ENCODE peak calls at places on chromosomes 16 and 17, in ten cellular contexts. One of them, this sample, is unnamed.

GRCh38 chr17:50180593-50180992 is 14.8 kb downstream of the SGCA start:
- DNase-seq in AG04449: no peak
- DNase-seq in naive thymus-derived CD4-positive, alpha-beta T cell: no peak
- DNase-seq in NT2/D1: no peak
- DNase-seq in lower leg skin: no peak
- DNase-seq in colonic mucosa: no peak
- DNase-seq in A549: no peak
- DNase-seq in right lobe of liver: no peak
- DNase-seq in tibial nerve: no peak
- DNase-seq in CD8-positive, alpha-beta memory T cell: no peak
- DNase-seq in this sample: no peak

GRCh38 chr16:72847187-72848044 is 200.5 kb downstream of the ZFHX3 start:
- DNase-seq in naive thymus-derived CD4-positive, alpha-beta T cell: no peak
- DNase-seq in lower leg skin: peak; percentile 80
- DNase-seq in tibial nerve: no peak
- DNase-seq in NT2/D1: no peak
- DNase-seq in AG04449: no peak
- DNase-seq in colonic mucosa: no peak
- DNase-seq in right lobe of liver: no peak
- DNase-seq in A549: peak; percentile 76
- DNase-seq in CD8-positive, alpha-beta memory T cell: no peak
- DNase-seq in this sample: no peak

GRCh38 chr17:17060930-17061329 is 18.7 kb downstream of the MPRIP start:
- DNase-seq in naive thymus-derived CD4-positive, alpha-beta T cell: no peak
- DNase-seq in A549: no peak
- DNase-seq in NT2/D1: no peak
- DNase-seq in CD8-positive, alpha-beta memory T cell: no peak
- DNase-seq in tibial nerve: no peak
- DNase-seq in AG04449: no peak
- DNase-seq in lower leg skin: peak; percentile 64
- DNase-seq in colonic mucosa: no peak
- DNase-seq in right lobe of liver: peak; percentile 57
- DNase-seq in this sample: no peak

GRCh38 chr17:44084131-44084538 is 13.6 kb downstream of the G6PC3 start:
- DNase-seq in right lobe of liver: no peak
- DNase-seq in colonic mucosa: peak; percentile 41
- DNase-seq in lower leg skin: no peak
- DNase-seq in NT2/D1: no peak
- DNase-seq in A549: no peak
- DNase-seq in naive thymus-derived CD4-positive, alpha-beta T cell: no peak
- DNase-seq in CD8-positive, alpha-beta memory T cell: no peak
- DNase-seq in AG04449: no peak
- DNase-seq in tibial nerve: no peak
- DNase-seq in this sample: no peak

GRCh38 chr17:43671075-43671692 is 9.5 kb upstream of the MEOX1 start:
- DNase-seq in NT2/D1: no peak
- DNase-seq in colonic mucosa: no peak
- DNase-seq in lower leg skin: no peak
- DNase-seq in naive thymus-derived CD4-positive, alpha-beta T cell: no peak
- DNase-seq in AG04449: no peak
- DNase-seq in tibial nerve: no peak
- DNase-seq in A549: no peak
- DNase-seq in right lobe of liver: no peak
- DNase-seq in CD8-positive, alpha-beta memory T cell: no peak
- DNase-seq in this sample: peak; percentile 67

GRCh38 chr17:9360610-9361571 is 214.7 kb downstream of the STX8 start:
- DNase-seq in right lobe of liver: peak; percentile 71
- DNase-seq in colonic mucosa: no peak
- DNase-seq in tibial nerve: no peak
- DNase-seq in A549: peak; percentile 83
- DNase-seq in AG04449: peak; percentile 61
- DNase-seq in naive thymus-derived CD4-positive, alpha-beta T cell: no peak
- DNase-seq in NT2/D1: no peak
- DNase-seq in lower leg skin: no peak
- DNase-seq in CD8-positive, alpha-beta memory T cell: no peak
- DNase-seq in this sample: no peak

GRCh38 chr16:4052801-4053662 is 63.2 kb downstream of the ADCY9 start:
- DNase-seq in NT2/D1: no peak
- DNase-seq in AG04449: no peak
- DNase-seq in right lobe of liver: peak; percentile 89
- DNase-seq in CD8-positive, alpha-beta memory T cell: no peak
- DNase-seq in colonic mucosa: peak; percentile 67
- DNase-seq in A549: no peak
- DNase-seq in tibial nerve: peak; percentile 41
- DNase-seq in lower leg skin: peak; percentile 93
- DNase-seq in naive thymus-derived CD4-positive, alpha-beta T cell: no peak
- DNase-seq in this sample: no peak

GRCh38 chr17:74737299-74738050 is 419 bp downstream of the RAB37 start:
- DNase-seq in CD8-positive, alpha-beta memory T cell: peak; percentile 53
- DNase-seq in tibial nerve: no peak
- DNase-seq in naive thymus-derived CD4-positive, alpha-beta T cell: no peak
- DNase-seq in right lobe of liver: no peak
- DNase-seq in A549: peak; percentile 72
- DNase-seq in lower leg skin: no peak
- DNase-seq in colonic mucosa: no peak
- DNase-seq in AG04449: no peak
- DNase-seq in NT2/D1: no peak
- DNase-seq in this sample: no peak

GRCh38 chr17:45241315-45242011 is 19.8 kb downstream of the FMNL1 start:
- DNase-seq in tibial nerve: no peak
- DNase-seq in A549: no peak
- DNase-seq in AG04449: no peak
- DNase-seq in NT2/D1: no peak
- DNase-seq in CD8-positive, alpha-beta memory T cell: no peak
- DNase-seq in lower leg skin: no peak
- DNase-seq in naive thymus-derived CD4-positive, alpha-beta T cell: no peak
- DNase-seq in colonic mucosa: peak; percentile 62
- DNase-seq in right lobe of liver: no peak
- DNase-seq in this sample: no peak

GRCh38 chr16:73216932-73217331 is 169.0 kb upstream of the ZFHX3 start:
- DNase-seq in right lobe of liver: no peak
- DNase-seq in colonic mucosa: no peak
- DNase-seq in tibial nerve: no peak
- DNase-seq in naive thymus-derived CD4-positive, alpha-beta T cell: no peak
- DNase-seq in NT2/D1: no peak
- DNase-seq in CD8-positive, alpha-beta memory T cell: no peak
- DNase-seq in lower leg skin: no peak
- DNase-seq in AG04449: no peak
- DNase-seq in A549: no peak
- DNase-seq in this sample: no peak

GRCh38 chr16:53480394-53480793 is 22.6 kb downstream of the AKTIP start:
- DNase-seq in lower leg skin: no peak
- DNase-seq in tibial nerve: no peak
- DNase-seq in NT2/D1: no peak
- DNase-seq in colonic mucosa: no peak
- DNase-seq in AG04449: no peak
- DNase-seq in right lobe of liver: peak; percentile 85
- DNase-seq in CD8-positive, alpha-beta memory T cell: no peak
- DNase-seq in naive thymus-derived CD4-positive, alpha-beta T cell: no peak
- DNase-seq in A549: no peak
- DNase-seq in this sample: no peak

GRCh38 chr17:5705081-5705875 is 121.0 kb upstream of the NLRP1 start:
- DNase-seq in naive thymus-derived CD4-positive, alpha-beta T cell: no peak
- DNase-seq in A549: no peak
- DNase-seq in CD8-positive, alpha-beta memory T cell: no peak
- DNase-seq in lower leg skin: peak; percentile 48
- DNase-seq in colonic mucosa: no peak
- DNase-seq in right lobe of liver: no peak
- DNase-seq in NT2/D1: peak; percentile 18
- DNase-seq in AG04449: no peak
- DNase-seq in tibial nerve: no peak
- DNase-seq in this sample: no peak

GRCh38 chr17:61492759-61493526 is 40.7 kb downstream of the TBX4 start:
- DNase-seq in right lobe of liver: no peak
- DNase-seq in naive thymus-derived CD4-positive, alpha-beta T cell: no peak
- DNase-seq in A549: no peak
- DNase-seq in tibial nerve: no peak
- DNase-seq in lower leg skin: no peak
- DNase-seq in AG04449: peak; percentile 64
- DNase-seq in CD8-positive, alpha-beta memory T cell: no peak
- DNase-seq in colonic mucosa: no peak
- DNase-seq in NT2/D1: no peak
- DNase-seq in this sample: no peak

DNA sequence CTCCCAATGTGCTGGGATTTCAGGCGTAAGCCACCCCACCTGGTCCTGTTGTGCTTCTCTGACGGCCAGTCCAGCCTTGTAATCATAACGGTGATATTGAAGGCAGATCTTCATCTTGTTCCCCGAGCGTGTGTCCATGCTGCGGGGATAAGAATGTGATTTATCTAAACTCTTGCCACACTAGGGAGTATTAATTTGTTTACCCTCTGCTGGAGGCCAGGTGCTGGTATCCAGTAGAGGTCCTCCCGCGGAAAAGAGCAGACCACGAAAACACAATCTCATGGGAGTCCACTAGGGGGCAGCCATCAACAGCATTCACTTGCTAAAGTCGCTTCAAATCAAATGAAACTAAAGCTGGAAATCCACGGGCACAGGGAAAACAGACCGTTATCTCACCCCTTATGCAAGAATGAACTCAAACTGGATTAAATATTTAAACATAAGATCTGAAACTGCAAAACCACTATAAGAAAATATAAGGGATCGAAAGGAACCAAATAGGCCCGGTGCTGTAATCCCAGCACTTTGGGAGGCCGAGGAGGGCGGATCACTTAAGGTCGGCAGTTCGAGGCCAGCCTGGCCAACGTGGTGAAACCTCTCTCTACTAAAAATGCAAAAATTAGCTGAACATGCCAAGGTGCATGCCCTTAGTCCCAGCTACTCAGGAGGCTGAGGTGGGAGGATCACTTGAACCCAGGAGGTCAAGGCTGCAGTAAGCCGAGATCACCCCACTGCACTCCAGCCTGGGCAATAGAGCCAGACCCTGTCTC is 22.3 kb upstream of the RBBP6 start:
- DNase-seq in AG04449: peak; percentile 31
- DNase-seq in tibial nerve: peak; percentile 69
- DNase-seq in A549: peak; percentile 91
- DNase-seq in right lobe of liver: peak; percentile 88
- DNase-seq in CD8-positive, alpha-beta memory T cell: peak; percentile 55
- DNase-seq in lower leg skin: peak; percentile 95
- DNase-seq in NT2/D1: peak; percentile 86
- DNase-seq in colonic mucosa: peak; percentile 85
- DNase-seq in naive thymus-derived CD4-positive, alpha-beta T cell: peak; percentile 46
- DNase-seq in this sample: peak; percentile 42
- H3K4me3 ChIP-seq in AG04449: no peak overlapping the region
- H3K4me3 ChIP-seq in tibial nerve: no peak overlapping the region
- H3K4me3 ChIP-seq in A549: peak overlapping the region; percentile 31
- H3K4me3 ChIP-seq in right lobe of liver: no peak overlapping the region
- H3K4me3 ChIP-seq in CD8-positive, alpha-beta memory T cell: no peak overlapping the region
- H3K4me3 ChIP-seq in lower leg skin: no peak overlapping the region
- H3K4me3 ChIP-seq in NT2/D1: no peak overlapping the region
- H3K4me3 ChIP-seq in colonic mucosa: peak overlapping the region; percentile 9
- H3K4me3 ChIP-seq in naive thymus-derived CD4-positive, alpha-beta T cell: no peak overlapping the region
- H3K4me3 ChIP-seq in this sample: no peak overlapping the region

DNA sequence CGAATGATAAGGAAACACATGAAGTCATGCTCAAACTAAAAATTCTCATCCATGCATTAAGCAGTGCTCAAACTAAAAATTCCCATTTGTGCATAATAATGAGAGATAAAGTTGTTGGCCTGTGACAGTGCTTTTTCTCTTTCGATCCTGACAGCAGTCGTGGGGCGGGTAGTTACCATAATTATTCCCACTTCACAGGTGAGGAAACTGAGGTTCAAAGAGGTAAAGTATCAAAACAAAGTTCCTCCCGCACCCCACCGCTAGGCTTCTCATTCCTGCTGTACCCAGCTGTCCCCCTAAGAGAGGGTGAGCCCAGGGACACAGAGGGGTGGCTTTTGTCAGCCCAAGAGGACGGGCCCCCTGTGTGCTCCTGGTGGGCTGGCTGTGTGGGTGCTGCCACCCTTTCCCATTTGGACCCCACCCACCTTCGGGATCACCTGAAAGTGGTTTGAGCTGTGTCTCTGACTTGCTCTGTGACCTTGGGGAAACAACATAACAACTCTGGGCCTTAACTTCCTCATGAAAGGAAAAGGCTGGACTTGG is 92.6 kb downstream of the CLEC16A start:
- DNase-seq in NT2/D1: no peak
- DNase-seq in CD8-positive, alpha-beta memory T cell: no peak
- DNase-seq in colonic mucosa: no peak
- DNase-seq in tibial nerve: no peak
- DNase-seq in naive thymus-derived CD4-positive, alpha-beta T cell: no peak
- DNase-seq in AG04449: no peak
- DNase-seq in A549: no peak
- DNase-seq in lower leg skin: peak; percentile 62
- DNase-seq in right lobe of liver: no peak
- DNase-seq in this sample: no peak
- H3K4me3 ChIP-seq in NT2/D1: no peak overlapping the region
- H3K4me3 ChIP-seq in CD8-positive, alpha-beta memory T cell: no peak overlapping the region
- H3K4me3 ChIP-seq in colonic mucosa: no peak overlapping the region
- H3K4me3 ChIP-seq in tibial nerve: no peak overlapping the region
- H3K4me3 ChIP-seq in naive thymus-derived CD4-positive, alpha-beta T cell: no peak overlapping the region
- H3K4me3 ChIP-seq in AG04449: no peak overlapping the region
- H3K4me3 ChIP-seq in A549: no peak overlapping the region
- H3K4me3 ChIP-seq in lower leg skin: no peak overlapping the region
- H3K4me3 ChIP-seq in right lobe of liver: no peak overlapping the region
- H3K4me3 ChIP-seq in this sample: no peak overlapping the region

GRCh38 chr16:86663691-86664517 is 85.6 kb downstream of the FOXL1 start:
- DNase-seq in naive thymus-derived CD4-positive, alpha-beta T cell: no peak
- DNase-seq in right lobe of liver: no peak
- DNase-seq in colonic mucosa: no peak
- DNase-seq in tibial nerve: no peak
- DNase-seq in CD8-positive, alpha-beta memory T cell: no peak
- DNase-seq in lower leg skin: peak; percentile 62
- DNase-seq in A549: peak; percentile 8
- DNase-seq in AG04449: no peak
- DNase-seq in NT2/D1: no peak
- DNase-seq in this sample: peak; percentile 84
- H3K4me3 ChIP-seq in naive thymus-derived CD4-positive, alpha-beta T cell: no peak overlapping the region
- H3K4me3 ChIP-seq in right lobe of liver: no peak overlapping the region
- H3K4me3 ChIP-seq in colonic mucosa: no peak overlapping the region
- H3K4me3 ChIP-seq in tibial nerve: no peak overlapping the region
- H3K4me3 ChIP-seq in CD8-positive, alpha-beta memory T cell: no peak overlapping the region
- H3K4me3 ChIP-seq in lower leg skin: no peak overlapping the region
- H3K4me3 ChIP-seq in A549: no peak overlapping the region
- H3K4me3 ChIP-seq in AG04449: peak overlapping the region; percentile 34
- H3K4me3 ChIP-seq in NT2/D1: no peak overlapping the region
- H3K4me3 ChIP-seq in this sample: no peak overlapping the region

GRCh38 chr16:979859-980594 is 1.5 kb upstream of the SOX8 start:
- DNase-seq in colonic mucosa: no peak
- DNase-seq in right lobe of liver: no peak
- DNase-seq in lower leg skin: no peak
- DNase-seq in naive thymus-derived CD4-positive, alpha-beta T cell: no peak
- DNase-seq in CD8-positive, alpha-beta memory T cell: no peak
- DNase-seq in AG04449: no peak
- DNase-seq in A549: no peak
- DNase-seq in tibial nerve: no peak
- DNase-seq in NT2/D1: no peak
- DNase-seq in this sample: no peak
- H3K4me3 ChIP-seq in colonic mucosa: peak overlapping the region; percentile 39
- H3K4me3 ChIP-seq in right lobe of liver: peak overlapping the region; percentile 25
- H3K4me3 ChIP-seq in lower leg skin: no peak overlapping the region
- H3K4me3 ChIP-seq in naive thymus-derived CD4-positive, alpha-beta T cell: peak overlapping the region; percentile 47
- H3K4me3 ChIP-seq in CD8-positive, alpha-beta memory T cell: no peak overlapping the region
- H3K4me3 ChIP-seq in AG04449: no peak overlapping the region
- H3K4me3 ChIP-seq in A549: peak overlapping the region; percentile 59
- H3K4me3 ChIP-seq in tibial nerve: peak overlapping the region; percentile 52
- H3K4me3 ChIP-seq in NT2/D1: peak overlapping the region; percentile 56
- H3K4me3 ChIP-seq in this sample: peak overlapping the region; percentile 54

GRCh38 chr16:29806641-29807425 is 504 bp downstream of the MAZ start:
- DNase-seq in right lobe of liver: peak; percentile 68
- DNase-seq in lower leg skin: peak; percentile 92
- DNase-seq in colonic mucosa: peak; percentile 62
- DNase-seq in AG04449: no peak
- DNase-seq in A549: peak; percentile 88
- DNase-seq in CD8-positive, alpha-beta memory T cell: peak; percentile 37
- DNase-seq in NT2/D1: peak; percentile 60
- DNase-seq in naive thymus-derived CD4-positive, alpha-beta T cell: no peak
- DNase-seq in tibial nerve: no peak
- DNase-seq in this sample: no peak
- H3K4me3 ChIP-seq in right lobe of liver: peak overlapping the region; percentile 44
- H3K4me3 ChIP-seq in lower leg skin: peak overlapping the region; percentile 71
- H3K4me3 ChIP-seq in colonic mucosa: peak overlapping the region; percentile 48
- H3K4me3 ChIP-seq in AG04449: peak overlapping the region; percentile 72
- H3K4me3 ChIP-seq in A549: peak overlapping the region; percentile 90
- H3K4me3 ChIP-seq in CD8-positive, alpha-beta memory T cell: peak overlapping the region; percentile 71
- H3K4me3 ChIP-seq in NT2/D1: peak overlapping the region; percentile 100
- H3K4me3 ChIP-seq in naive thymus-derived CD4-positive, alpha-beta T cell: peak overlapping the region; percentile 54
- H3K4me3 ChIP-seq in tibial nerve: peak overlapping the region; percentile 46
- H3K4me3 ChIP-seq in this sample: peak overlapping the region; percentile 61